ENCODE peak calls at places on chromosomes 16 and 17, in ten cellular contexts. P is activated T-cell treated with anti-CD3 and anti-CD28 coated beads for 24 hours; T is head of caudate nucleus; X is GM23338; G is caudate nucleus; V is right cardiac atrium; Q is H54; N is myocyte; W is activated CD8-positive, alpha-beta memory T cell treated with anti-CD3 and anti-CD28 coated beads, Interleukin-2, amount 50 U/mL, for 48 hours; O is AML-193. D is an unnamed sample.

GRCh38 chr17:79002796-79003593 is 6.6 kb downstream of the CANT1 start:
- DNase-seq in N (no peak), W (peak; percentile 47), P (no peak), V (peak; percentile 54), T (no peak), O (no peak), X (no peak), Q (no peak), G (no peak), D (no peak)

GRCh38 chr17:75535119-75535537 is 9.6 kb downstream of the LLGL2 start:
- DNase-seq in G (no peak), X (no peak), P (no peak), Q (no peak), V (no peak), N (peak; percentile 94), O (no peak), W (peak; percentile 81), T (no peak), D (peak; percentile 59)

GRCh38 chr17:27976331-27976730 is 66.1 kb upstream of the NLK start:
- DNase-seq in O (no peak), P (no peak), V (no peak), G (no peak), Q (peak; percentile 44), T (no peak), X (no peak), N (peak; percentile 19), W (no peak), D (peak; percentile 30)

GRCh38 chr16:82192665-82193064 is 22.6 kb upstream of the MPHOSPH6 start:
- DNase-seq in Q (peak; percentile 25), N (no peak), P (peak; percentile 14), O (peak; percentile 95), X (no peak), W (peak; percentile 57), T (no peak), G (no peak), V (no peak), D (no peak)

GRCh38 chr17:57892820-57893595 is 43.2 kb upstream of the MRPS23 start:
- DNase-seq in V (peak; percentile 96), P (no peak), T (peak; percentile 81), G (peak; percentile 70), Q (peak; percentile 97), O (peak; percentile 99), X (peak; percentile 58), W (no peak), N (peak; percentile 100), D (no peak)

GRCh38 chr17:78325076-78325712 is 34.7 kb downstream of the SOCS3 start:
- DNase-seq in G (no peak), T (peak; percentile 18), W (no peak), X (no peak), P (no peak), V (peak; percentile 87), O (no peak), N (peak; percentile 51), Q (no peak), D (no peak)

GRCh38 chr17:50468120-50469004 is at the start of gene CHAD:
- DNase-seq in O (no peak), T (peak; percentile 41), N (no peak), P (no peak), W (no peak), X (peak; percentile 53), Q (no peak), G (no peak), V (peak; percentile 77), D (no peak)

GRCh38 chr17:78925234-78925633 is at the start of gene TIMP2:
- DNase-seq in O (peak; percentile 81), N (peak; percentile 85), T (peak; percentile 92), Q (peak; percentile 75), G (peak; percentile 60), W (peak; percentile 78), X (peak; percentile 91), P (peak; percentile 30), V (peak; percentile 96), D (peak; percentile 74)

GRCh38 chr16:19680972-19681371 is 37.1 kb downstream of the KNOP1 start:
- DNase-seq in T (no peak), G (no peak), X (peak; percentile 56), V (no peak), P (no peak), Q (no peak), N (no peak), O (no peak), W (no peak), D (no peak)

GRCh38 chr16:15682105-15682570 is 32.1 kb downstream of the NDE1 start:
- DNase-seq in X (peak; percentile 78), W (no peak), O (peak; percentile 52), Q (peak; percentile 37), V (no peak), G (no peak), T (peak; percentile 36), N (peak; percentile 77), P (peak; percentile 25), D (no peak)

GRCh38 chr16:7303014-7303676 is 29.5 kb upstream of the RBFOX1 start:
- DNase-seq in X (peak; percentile 20), G (no peak), Q (no peak), V (no peak), P (no peak), W (no peak), N (peak; percentile 37), O (no peak), T (peak; percentile 36), D (no peak)

GRCh38 chr17:40063034-40063765 is 435 bp downstream of the THRA start:
- DNase-seq in O (peak; percentile 83), V (peak; percentile 84), G (no peak), T (peak; percentile 42), X (peak; percentile 83), P (no peak), N (peak; percentile 45), W (peak; percentile 73), Q (no peak), D (peak; percentile 51)

GRCh38 chr17:29929006-29929543 is 953 bp downstream of the SSH2 start:
- DNase-seq in W (peak; percentile 57), Q (no peak), G (no peak), P (no peak), N (peak; percentile 41), X (peak; percentile 70), O (no peak), T (peak; percentile 24), V (no peak), D (no peak)

GRCh38 chr17:44200478-44201155 is 933 bp upstream of the ATXN7L3 start:
- DNase-seq in Q (no peak), N (no peak), O (no peak), X (peak; percentile 43), G (no peak), W (no peak), P (no peak), T (no peak), V (no peak), D (no peak)

GRCh38 chr17:40025559-40025958 is 10.3 kb downstream of the CSF3 start:
- DNase-seq in Q (no peak), O (no peak), W (no peak), P (no peak), G (no peak), X (no peak), N (no peak), T (no peak), V (no peak), D (no peak)

GRCh38 chr16:57277586-57277985 is 6.9 kb downstream of the PLLP start:
- DNase-seq in X (no peak), G (no peak), W (no peak), T (no peak), V (no peak), N (peak; percentile 70), Q (peak; percentile 91), O (no peak), P (peak; percentile 26), D (no peak)

GRCh38 chr17:17682737-17683675 is 1.7 kb downstream of the RAI1 start:
- DNase-seq in G (peak; percentile 38), N (peak; percentile 65), T (peak; percentile 80), V (peak; percentile 90), Q (no peak), P (peak; percentile 53), X (peak; percentile 75), O (no peak), W (no peak), D (no peak)

GRCh38 chr16:3523281-3523680 is 22.5 kb downstream of the CLUAP1 start:
- DNase-seq in G (no peak), W (no peak), Q (no peak), N (no peak), X (no peak), V (no peak), T (no peak), P (no peak), O (no peak), D (no peak)

GRCh38 chr17:72516772-72517399 is 396.1 kb downstream of the SOX9 start:
- DNase-seq in V (peak; percentile 72), N (peak; percentile 55), P (no peak), X (no peak), W (no peak), Q (no peak), O (no peak), G (no peak), T (no peak), D (no peak)

GRCh38 chr17:11182430-11182829 is 58.6 kb upstream of the SHISA6 start:
- DNase-seq in P (no peak), W (no peak), X (no peak), N (no peak), T (no peak), G (no peak), V (no peak), O (no peak), Q (no peak), D (no peak)

GRCh38 chr16:2296662-2297505 is 29.0 kb upstream of the RNPS1 start:
- DNase-seq in N (peak; percentile 62), V (no peak), G (no peak), X (peak; percentile 74), T (no peak), O (peak; percentile 10), P (no peak), W (peak; percentile 57), Q (peak; percentile 43), D (peak; percentile 36)

GRCh38 chr17:4144411-4144747 is 1.4 kb downstream of the CYB5D2 start:
- DNase-seq in Q (no peak), O (no peak), T (no peak), W (no peak), X (no peak), P (no peak), V (no peak), N (no peak), G (no peak), D (no peak)

GRCh38 chr17:63697341-63698286 is 2.3 kb downstream of the LIMD2 start:
- DNase-seq in Q (peak; percentile 91), W (peak; percentile 87), P (peak; percentile 65), V (peak; percentile 79), G (no peak), N (peak; percentile 15), T (no peak), X (peak; percentile 75), O (peak; percentile 86), D (peak; percentile 63)

GRCh38 chr17:3622977-3623594 is 13.0 kb downstream of the SHPK start:
- DNase-seq in X (no peak), G (no peak), P (no peak), O (no peak), Q (no peak), V (no peak), N (peak; percentile 50), W (no peak), T (no peak), D (no peak)

GRCh38 chr16:13441675-13442074 is 478.3 kb upstream of the ERCC4 start:
- DNase-seq in Q (no peak), W (no peak), X (no peak), T (no peak), G (no peak), N (no peak), V (no peak), P (no peak), O (no peak), D (no peak)

GRCh38 chr16:57770361-57770760 is 31.9 kb downstream of the KIFC3 start:
- DNase-seq in T (no peak), V (no peak), W (no peak), P (no peak), G (no peak), N (no peak), X (no peak), O (no peak), Q (no peak), D (no peak)

GRCh38 chr17:40072481-40073346 is 9.9 kb downstream of the THRA start:
- DNase-seq in T (no peak), G (no peak), P (no peak), Q (no peak), X (no peak), V (no peak), N (no peak), O (no peak), W (no peak), D (no peak)

GRCh38 chr17:28834420-28834819 is 8.2 kb downstream of the FAM222B start:
- DNase-seq in P (no peak), N (no peak), W (no peak), G (no peak), T (no peak), X (no peak), O (no peak), Q (no peak), V (no peak), D (no peak)